ENCODE peak calls at places on chromosome 5, in four cellular contexts. D is Calu3, O is ELF-1, E is retina. N is an unnamed sample.

GRCh38 chr5:180795771-180796313 is 6.8 kb downstream of the MGAT1 start:
- DNase-seq in D (no peak), O (no peak), E (no peak), N (no peak)

GRCh38 chr5:35436441-35437057 is 181.1 kb upstream of the SPEF2 start:
- DNase-seq in O (no peak), D (no peak), E (peak), N (peak)

GRCh38 chr5:11377896-11378295 is 526.4 kb downstream of the CTNND2 start:
- DNase-seq in O (peak), D (no peak), E (no peak), N (no peak)

GRCh38 chr5:141413540-141414069 is 818 bp downstream of the PCDHGA10 start:
- DNase-seq in O (peak), E (no peak), D (no peak), N (peak)

GRCh38 chr5:1521671-1522600 is 1.8 kb downstream of the LPCAT1 start:
- DNase-seq in E (peak), O (peak), D (no peak), N (no peak)

GRCh38 chr5:35229076-35230042 is 928 bp downstream of the PRLR start:
- DNase-seq in O (peak), E (peak), D (peak), N (peak)

GRCh38 chr5:79301046-79301712 is 65.2 kb downstream of the JMY start:
- DNase-seq in E (no peak), O (no peak), D (peak), N (no peak)

GRCh38 chr5:172193872-172194271 is at the start of gene EFCAB9:
- DNase-seq in O (no peak), D (no peak), E (no peak), N (no peak)

GRCh38 chr5:87899109-87900100 is 369.2 kb downstream of the TMEM161B start:
- DNase-seq in D (no peak), E (peak), O (peak), N (peak)

GRCh38 chr5:73066466-73066865 is 53.9 kb upstream of the TMEM171 start:
- DNase-seq in D (no peak), E (no peak), O (no peak), N (no peak)

GRCh38 chr5:83434929-83435328 is 36.6 kb upstream of the VCAN start:
- DNase-seq in D (no peak), E (no peak), O (no peak), N (no peak)

GRCh38 chr5:177025139-177025538 is 2.6 kb downstream of the ZNF346 start:
- DNase-seq in E (no peak), O (no peak), D (no peak), N (no peak)

GRCh38 chr5:133319905-133320520 is 268.2 kb downstream of the HSPA4 start:
- DNase-seq in E (no peak), D (no peak), O (no peak), N (peak)

GRCh38 chr5:34509392-34509791 is 146.7 kb upstream of the RAI14 start:
- DNase-seq in E (no peak), O (no peak), D (no peak), N (no peak)

GRCh38 chr5:41264019-41264418 is 50.7 kb upstream of the C6 start:
- DNase-seq in D (no peak), E (no peak), O (no peak), N (peak)

GRCh38 chr5:32261198-32261597 is 51.5 kb downstream of the MTMR12 start:
- DNase-seq in O (no peak), D (no peak), E (no peak), N (no peak)

GRCh38 chr5:175685701-175686350 is 28.0 kb downstream of the HRH2 start:
- DNase-seq in D (no peak), O (no peak), E (no peak), N (no peak)

GRCh38 chr5:168468836-168469235 is 17.4 kb upstream of the RARS1 start:
- DNase-seq in O (no peak), D (no peak), E (no peak), N (no peak)

GRCh38 chr5:173768891-173769290 is 119.3 kb upstream of the CPEB4 start:
- DNase-seq in D (no peak), O (no peak), E (no peak), N (no peak)

GRCh38 chr5:4082966-4083564 is 487.4 kb downstream of the IRX1 start:
- DNase-seq in D (no peak), E (no peak), O (no peak), N (no peak)

GRCh38 chr5:124411089-124411488 is 335.4 kb downstream of the ZNF608 start:
- DNase-seq in D (no peak), O (no peak), E (no peak), N (no peak)

GRCh38 chr5:174159327-174160247 is 114.1 kb downstream of the NSG2 start:
- DNase-seq in E (no peak), D (no peak), O (peak), N (no peak)